ENCODE peak calls at places on chromosomes 12 and 14, in eight cellular contexts. O is epithelial cell of prostate; I is stimulated activated naive CD4-positive, alpha-beta T cell; T is renal cortical epithelial cell; K is A549; A is ACHN; W is endothelial cell; U is activated naive CD8-positive, alpha-beta T cell treated with anti-CD3 and anti-CD28 coated beads, Interleukin-2, amount 50 U/mL, for 24 hours. Q is an unnamed sample.

GRCh38 chr12:761276-761675 is 8.9 kb downstream of the WNK1 start:
- DNase-seq in T (peak), K (no peak), O (no peak), W (no peak), I (no peak), U (no peak), A (no peak), Q (no peak)

GRCh38 chr12:105072888-105073488 is 11.3 kb downstream of the ALDH1L2 start:
- DNase-seq in O (no peak), K (no peak), W (no peak), U (no peak), I (no peak), A (no peak), T (no peak), Q (no peak)

GRCh38 chr12:99771659-99772058 is 124.1 kb downstream of the GARIN6 start:
- DNase-seq in A (no peak), I (no peak), U (no peak), T (no peak), K (no peak), W (no peak), O (no peak), Q (no peak)

GRCh38 chr12:33795536-33795935 is 226.8 kb upstream of the ALG10 start:
- DNase-seq in T (no peak), O (peak), U (no peak), A (peak), I (no peak), W (no peak), K (no peak), Q (no peak)

GRCh38 chr14:77761205-77761931 is 412 bp upstream of the SNW1 start:
- DNase-seq in K (peak), O (peak), I (no peak), T (peak), A (peak), W (peak), U (no peak), Q (peak)

GRCh38 chr12:132362966-132363660 is 33.7 kb upstream of the GALNT9 start:
- DNase-seq in K (no peak), A (no peak), O (no peak), W (no peak), I (no peak), U (no peak), T (no peak), Q (no peak)

GRCh38 chr12:75848533-75848932 is 183.0 kb downstream of the PHLDA1 start:
- DNase-seq in I (no peak), O (no peak), K (no peak), W (no peak), U (no peak), A (no peak), T (no peak), Q (no peak)

GRCh38 chr14:101124860-101125259 is 221.3 kb upstream of the RTL1 start:
- DNase-seq in I (no peak), T (no peak), U (no peak), A (no peak), O (no peak), W (no peak), K (no peak), Q (no peak)

GRCh38 chr12:112190626-112191025 is 65.3 kb downstream of the TRAFD1 start:
- DNase-seq in T (no peak), U (no peak), I (no peak), A (no peak), W (no peak), K (no peak), O (peak), Q (peak)

GRCh38 chr12:96501139-96501741 is 11.9 kb downstream of the CFAP54 start:
- DNase-seq in K (peak), T (peak), I (no peak), U (peak), W (peak), O (peak), A (peak), Q (no peak)

GRCh38 chr12:88310069-88310468 is 168.0 kb downstream of the TMTC3 start:
- DNase-seq in A (no peak), W (no peak), U (no peak), I (no peak), O (peak), T (peak), K (peak), Q (no peak)

GRCh38 chr12:115572440-115572839 is 705.1 kb downstream of the MED13L start:
- DNase-seq in O (no peak), W (no peak), K (no peak), U (no peak), T (no peak), I (no peak), A (no peak), Q (no peak)

GRCh38 chr14:77088219-77088618 is 9.8 kb upstream of the CIPC start:
- DNase-seq in A (no peak), K (no peak), T (peak), I (no peak), O (peak), W (no peak), U (no peak), Q (peak)

GRCh38 chr12:53224897-53225634 is 6.9 kb downstream of the RARG start:
- DNase-seq in O (no peak), T (no peak), I (no peak), A (no peak), U (no peak), W (no peak), K (no peak), Q (no peak)

GRCh38 chr14:100824156-100824555 is 1.8 kb upstream of the MEG3 start:
- DNase-seq in I (no peak), W (no peak), A (no peak), K (no peak), U (no peak), O (no peak), T (no peak), Q (no peak)

GRCh38 chr12:81296556-81297305 is 218.9 kb downstream of the ACSS3 start:
- DNase-seq in U (no peak), I (no peak), T (peak), W (no peak), A (peak), O (no peak), K (peak), Q (no peak)

GRCh38 chr12:51915003-51915625 is 7.8 kb downstream of the ACVRL1 start:
- DNase-seq in O (no peak), K (no peak), I (no peak), T (no peak), A (no peak), U (no peak), W (no peak), Q (no peak)

GRCh38 chr12:75560167-75560566 is 48.8 kb upstream of the KRR1 start:
- DNase-seq in U (no peak), T (peak), A (peak), O (no peak), K (peak), I (no peak), W (no peak), Q (peak)

GRCh38 chr14:90381011-90381790 is 15.6 kb upstream of the CALM1 start:
- DNase-seq in U (no peak), K (no peak), I (no peak), W (no peak), O (no peak), A (no peak), T (no peak), Q (no peak)

GRCh38 chr12:56206373-56207166 is 15.2 kb downstream of the RNF41 start:
- DNase-seq in K (peak), U (peak), I (no peak), A (peak), W (peak), T (peak), O (no peak), Q (no peak)

GRCh38 chr12:39403376-39403775 is 39.5 kb downstream of the KIF21A start:
- DNase-seq in A (no peak), K (no peak), U (no peak), T (no peak), W (no peak), I (no peak), O (no peak), Q (no peak)